ENCODE peak calls at places on chromosomes 13 and 19, in five cellular contexts. G, C, R, J and O are unnamed samples.

GRCh38 chr19:29672933-29673336 is 7.7 kb downstream of the PLEKHF1 start:
- DNase-seq in J (peak; percentile 75), C (no peak), R (peak; percentile 86), G (no peak), O (no peak)

GRCh38 chr13:28159057-28159456 is 20.7 kb downstream of the PAN3 start:
- DNase-seq in R (no peak), G (no peak), C (no peak), J (no peak), O (no peak)

GRCh38 chr19:50556236-50557008 is 11.8 kb downstream of the LRRC4B start:
- DNase-seq in G (peak; percentile 94), C (peak; percentile 94), R (peak; percentile 75), J (peak; percentile 73), O (peak; percentile 80)

GRCh38 chr19:13842294-13843103 is 34.4 kb upstream of the NANOS3 start:
- DNase-seq in C (peak; percentile 79), J (peak; percentile 64), G (peak; percentile 56), R (peak; percentile 86), O (peak; percentile 80)

GRCh38 chr13:64640002-64640401 is 2590.1 kb downstream of the PCDH9 start:
- DNase-seq in J (no peak), G (no peak), R (no peak), C (no peak), O (no peak)

GRCh38 chr19:54674021-54674617 is 11.3 kb downstream of the LILRB4 start:
- DNase-seq in J (no peak), G (no peak), R (peak; percentile 73), C (no peak), O (peak; percentile 67)

GRCh38 chr19:35204799-35205732 is 23.5 kb downstream of the FAM187B start:
- DNase-seq in G (peak; percentile 57), J (no peak), C (no peak), R (peak; percentile 90), O (peak; percentile 82)

GRCh38 chr19:37977992-37978391 is 71.0 kb downstream of the SIPA1L3 start:
- DNase-seq in R (peak; percentile 77), J (no peak), G (no peak), C (no peak), O (no peak)

GRCh38 chr13:86681223-86681622 is 882.0 kb upstream of the SLITRK6 start:
- DNase-seq in R (no peak), J (no peak), G (no peak), C (no peak), O (peak; percentile 4)

GRCh38 chr13:28792992-28793391 is 27.1 kb upstream of the MTUS2 start:
- DNase-seq in G (no peak), C (no peak), J (no peak), R (no peak), O (no peak)

GRCh38 chr13:110560606-110561334 is 752 bp downstream of the RAB20 start:
- DNase-seq in G (peak; percentile 57), R (no peak), J (no peak), C (peak; percentile 81), O (peak; percentile 28)

GRCh38 chr19:27911122-27911898 is 1301.6 kb downstream of the UQCRFS1 start:
- DNase-seq in G (no peak), R (no peak), J (no peak), C (no peak), O (no peak)

GRCh38 chr13:21657538-21657937 is 13.3 kb upstream of the FGF9 start:
- DNase-seq in J (no peak), R (no peak), G (no peak), C (no peak), O (no peak)

GRCh38 chr19:8204961-8205360 is 4.2 kb upstream of the CERS4 start:
- DNase-seq in G (peak; percentile 67), C (peak; percentile 35), R (no peak), J (no peak), O (no peak)

GRCh38 chr13:76667551-76667950 is 218.7 kb downstream of the KCTD12 start:
- DNase-seq in G (no peak), C (no peak), J (no peak), R (peak; percentile 26), O (no peak)

GRCh38 chr13:31038834-31039552 is 106.5 kb downstream of the TEX26 start:
- DNase-seq in R (peak; percentile 87), C (no peak), G (no peak), J (peak; percentile 15), O (peak; percentile 84)

GRCh38 chr19:39951686-39952085 is 17.3 kb upstream of the FCGBP start:
- DNase-seq in R (no peak), J (no peak), C (no peak), G (no peak), O (no peak)

GRCh38 chr13:48715977-48716376 is 62.2 kb downstream of the CYSLTR2 start:
- DNase-seq in C (no peak), G (no peak), J (no peak), R (no peak), O (no peak)

GRCh38 chr13:101127741-101128353 is 288.5 kb downstream of the NALCN start:
- DNase-seq in C (peak; percentile 60), J (no peak), G (no peak), R (peak; percentile 44), O (peak; percentile 40)

GRCh38 chr13:57739089-57739488 is 107.5 kb downstream of the PCDH17 start:
- DNase-seq in R (no peak), G (no peak), C (peak; percentile 14), J (no peak), O (no peak)

GRCh38 chr19:28917661-28918060 is 295.3 kb downstream of the UQCRFS1 start:
- DNase-seq in J (no peak), G (no peak), R (no peak), C (no peak), O (no peak)

GRCh38 chr13:108924154-108924940 is 294.9 kb downstream of the MYO16 start:
- DNase-seq in C (no peak), R (no peak), G (no peak), J (no peak), O (peak; percentile 12)

GRCh38 chr19:53131085-53131484 is 1.6 kb downstream of the ZNF415 start:
- DNase-seq in J (no peak), G (no peak), R (no peak), C (no peak), O (no peak)

GRCh38 chr19:3642987-3643386 is 16.4 kb upstream of the CACTIN start:
- DNase-seq in R (peak; percentile 36), G (peak; percentile 73), C (peak; percentile 85), J (no peak), O (no peak)

GRCh38 chr13:74290324-74290773 is 156.1 kb upstream of the KLF12 start:
- DNase-seq in R (peak; percentile 77), G (peak; percentile 79), C (peak; percentile 67), J (peak; percentile 24), O (peak; percentile 37)

GRCh38 chr19:17703823-17704463 is 15.3 kb upstream of the MAP1S start:
- DNase-seq in J (peak; percentile 50), R (peak; percentile 65), C (peak; percentile 72), G (peak; percentile 82), O (peak; percentile 35)

GRCh38 chr19:51417107-51417806 is at the start of gene SIGLEC10:
- DNase-seq in J (peak; percentile 18), R (peak; percentile 86), C (no peak), G (peak; percentile 58), O (peak; percentile 60)

GRCh38 chr19:1956868-1957492 is 16.0 kb downstream of the CSNK1G2 start:
- DNase-seq in J (no peak), C (peak; percentile 65), G (peak; percentile 72), R (no peak), O (no peak)

GRCh38 chr13:50081106-50081898 is 66.1 kb downstream of the KCNRG start:
- DNase-seq in C (peak; percentile 49), G (peak; percentile 63), R (peak; percentile 63), J (peak; percentile 48), O (peak; percentile 53)

GRCh38 chr19:41811036-41811435 is 14.6 kb downstream of the CEACAM3 start:
- DNase-seq in R (no peak), C (no peak), J (no peak), G (no peak), O (no peak)

GRCh38 chr19:17076539-17076919 is 952 bp downstream of the MYO9B start:
- DNase-seq in G (no peak), R (peak; percentile 65), C (no peak), J (no peak), O (no peak)

GRCh38 chr13:51625555-51626345 is 41.5 kb downstream of the WDFY2 start:
- DNase-seq in R (no peak), G (no peak), C (no peak), J (no peak), O (no peak)

GRCh38 chr13:35388979-35389378 is 87.5 kb downstream of the MAB21L1 start:
- DNase-seq in G (no peak), J (no peak), R (no peak), C (no peak), O (no peak)

GRCh38 chr19:3851254-3852176 is 17.3 kb downstream of the ZFR2 start:
- DNase-seq in J (no peak), G (no peak), R (peak; percentile 50), C (no peak), O (no peak)

GRCh38 chr13:51844862-51845573 is at the start of gene TMEM272:
- DNase-seq in C (peak; percentile 91), G (peak; percentile 72), R (peak; percentile 26), J (peak; percentile 26), O (no peak)